ENCODE peak calls at places on chromosome 11, in seven cellular contexts. B, K, G, X, C, E and Z are unnamed samples.

GRCh38 chr11:21798216-21798615 is 394.7 kb upstream of the ANO5 start:
- DNase-seq in G (no peak), X (no peak), K (no peak), C (no peak), B (no peak), E (no peak), Z (no peak)

GRCh38 chr11:28606930-28607329 is 498.7 kb downstream of the METTL15 start:
- DNase-seq in B (peak; percentile 12), X (peak; percentile 14), K (no peak), G (no peak), C (no peak), E (no peak), Z (no peak)

GRCh38 chr11:106457727-106458126 is 380.3 kb downstream of the AASDHPPT start:
- DNase-seq in G (no peak), E (no peak), C (no peak), B (no peak), X (peak; percentile 34), K (peak; percentile 54), Z (no peak)

GRCh38 chr11:7577883-7578242 is 64.1 kb downstream of the PPFIBP2 start:
- DNase-seq in G (no peak), B (peak; percentile 55), K (no peak), E (no peak), C (no peak), X (peak; percentile 54), Z (no peak)

GRCh38 chr11:74532496-74533246 is 39.1 kb upstream of the LIPT2 start:
- DNase-seq in E (peak; percentile 57), B (no peak), X (no peak), G (no peak), K (no peak), C (no peak), Z (no peak)

GRCh38 chr11:69931060-69931910 is 112.1 kb upstream of the FGF3 start:
- DNase-seq in G (no peak), K (no peak), C (peak; percentile 68), E (no peak), B (no peak), X (no peak), Z (no peak)

GRCh38 chr11:1455032-1455762 is 31.4 kb downstream of the MOB2 start:
- DNase-seq in C (no peak), K (no peak), B (no peak), G (no peak), X (no peak), E (no peak), Z (no peak)

GRCh38 chr11:64334764-64335741 is 5.0 kb upstream of the CCDC88B start:
- DNase-seq in C (no peak), K (peak; percentile 96), B (peak; percentile 65), E (peak; percentile 81), X (peak; percentile 90), G (peak; percentile 93), Z (no peak)

GRCh38 chr11:70872950-70873735 is 379.2 kb downstream of the SHANK2 start:
- DNase-seq in B (no peak), C (no peak), E (no peak), G (no peak), X (no peak), K (no peak), Z (no peak)

GRCh38 chr11:60477035-60477445 is 15.5 kb upstream of the MS4A12 start:
- DNase-seq in C (no peak), G (no peak), B (no peak), K (no peak), X (no peak), E (no peak), Z (no peak)

GRCh38 chr11:3167143-3168119 is 2.3 kb upstream of the OSBPL5 start:
- DNase-seq in K (no peak), B (no peak), C (no peak), E (peak; percentile 40), G (no peak), X (no peak), Z (no peak)

GRCh38 chr11:82895437-82896091 is 4.7 kb downstream of the PRCP start:
- DNase-seq in X (no peak), B (no peak), E (no peak), G (peak; percentile 38), C (no peak), K (no peak), Z (no peak)

GRCh38 chr11:61549662-61550568 is 31.0 kb downstream of the SYT7 start:
- DNase-seq in K (no peak), G (no peak), C (no peak), B (no peak), X (no peak), E (no peak), Z (no peak)

GRCh38 chr11:2447951-2448650 is 3.3 kb downstream of the KCNQ1 start:
- DNase-seq in K (no peak), E (no peak), C (no peak), X (no peak), G (no peak), B (no peak), Z (no peak)

GRCh38 chr11:36130401-36130800 is 158.8 kb downstream of the COMMD9 start:
- DNase-seq in X (peak; percentile 9), B (no peak), E (no peak), C (no peak), K (no peak), G (no peak), Z (no peak)

GRCh38 chr11:74683941-74684481 is 47.2 kb downstream of the CHRDL2 start:
- DNase-seq in G (no peak), B (no peak), E (no peak), X (peak; percentile 43), K (peak; percentile 55), C (peak; percentile 88), Z (no peak)

GRCh38 chr11:11155962-11156815 is 196.9 kb downstream of the CSNK2A3 start:
- DNase-seq in C (no peak), B (no peak), K (no peak), G (peak; percentile 57), E (no peak), X (no peak), Z (no peak)

GRCh38 chr11:100941033-100941432 is 188.6 kb downstream of the PGR start:
- DNase-seq in E (no peak), C (no peak), K (no peak), G (no peak), X (no peak), B (no peak), Z (no peak)

GRCh38 chr11:7528514-7529049 is 14.8 kb downstream of the PPFIBP2 start:
- DNase-seq in X (no peak), B (no peak), C (no peak), K (no peak), G (no peak), E (no peak), Z (no peak)

GRCh38 chr11:117809236-117810055 is 12.4 kb upstream of the DSCAML1 start:
- DNase-seq in B (no peak), E (peak; percentile 78), C (no peak), K (peak; percentile 79), G (no peak), X (peak; percentile 69), Z (no peak)

GRCh38 chr11:125286486-125286885 is 121.9 kb downstream of the PKNOX2 start:
- DNase-seq in X (no peak), K (no peak), B (no peak), G (no peak), E (no peak), C (no peak), Z (no peak)

GRCh38 chr11:61848631-61849030 is 20.5 kb downstream of the FADS2 start:
- DNase-seq in K (no peak), E (no peak), G (no peak), X (no peak), C (no peak), B (no peak), Z (no peak)

GRCh38 chr11:2399488-2400068 is 972 bp upstream of the TSSC4 start:
- DNase-seq in E (no peak), K (no peak), X (peak; percentile 41), G (no peak), B (no peak), C (no peak), Z (no peak)